ENCODE peak calls at places on chromosomes 3 and 15, in four cellular contexts. K is endothelial cell of umbilical vein, T is K562, V is HepG2. P is an unnamed sample.
A peak's percentile ranks its signal among the peaks of the same experiment; 100 is the strongest.

GRCh38 chr15:86362556-86362955 is 282.9 kb downstream of the AGBL1 start:
- DNase-seq in K (no peak), T (no peak), V (no peak), P (peak; percentile 85)

GRCh38 chr3:65855370-65856100 is 183.2 kb downstream of the MAGI1 start:
- DNase-seq in K (no peak), T (no peak), V (peak; percentile 54), P (no peak)

GRCh38 chr3:123130079-123130726 is 63.4 kb downstream of the PDIA5 start:
- DNase-seq in K (no peak), T (no peak), V (no peak), P (no peak)

GRCh38 chr3:174330303-174330702 is 528.8 kb upstream of the NAALADL2 start:
- DNase-seq in K (peak; percentile 17), T (no peak), V (no peak), P (no peak)

GRCh38 chr3:152176241-152176640 is 92.5 kb upstream of the MBNL1 start:
- DNase-seq in K (no peak), T (no peak), V (no peak), P (no peak)

GRCh38 chr3:170848294-170848917 is 21.6 kb downstream of the RPL22L1 start:
- DNase-seq in K (peak; percentile 38), T (peak; percentile 19), V (no peak), P (no peak)

GRCh38 chr3:155853214-155854146 is 747 bp downstream of the SLC33A1 start:
- DNase-seq in K (no peak), T (peak; percentile 37), V (peak; percentile 36), P (no peak)

GRCh38 chr3:106711650-106712049 is 665.6 kb upstream of the CCDC54 start:
- DNase-seq in K (no peak), T (no peak), V (no peak), P (no peak)

GRCh38 chr3:101259485-101260341 is 60.7 kb downstream of the IMPG2 start:
- DNase-seq in K (no peak), T (no peak), V (no peak), P (no peak)

GRCh38 chr3:177807150-177807875 is 610.0 kb upstream of the TBL1XR1 start:
- DNase-seq in K (no peak), T (no peak), V (no peak), P (no peak)

GRCh38 chr15:79366691-79367090 is 55.8 kb downstream of the TMED3 start:
- DNase-seq in K (no peak), T (no peak), V (no peak), P (no peak)

GRCh38 chr3:148999806-149000205 is 8.5 kb downstream of the GYG1 start:
- DNase-seq in K (no peak), T (no peak), V (no peak), P (no peak)

GRCh38 chr15:85615930-85616329 is 178.8 kb downstream of the KLHL25 start:
- DNase-seq in K (peak; percentile 67), T (peak; percentile 13), V (peak; percentile 43), P (no peak)

GRCh38 chr3:89107461-89108035 is at the start of gene EPHA3:
- DNase-seq in K (no peak), T (peak; percentile 13), V (peak; percentile 12), P (no peak)

GRCh38 chr3:139601191-139601961 is 61.8 kb upstream of the RBP1 start:
- DNase-seq in K (no peak), T (no peak), V (no peak), P (peak; percentile 85)

GRCh38 chr3:111725706-111726105 is 130.6 kb upstream of the ZBED2 start:
- DNase-seq in K (no peak), T (no peak), V (no peak), P (no peak)

GRCh38 chr15:75985966-75986365 is 26.3 kb downstream of the NRG4 start:
- DNase-seq in K (no peak), T (no peak), V (no peak), P (no peak)

GRCh38 chr3:154243353-154243752 is 80.9 kb downstream of the DHX36 start:
- DNase-seq in K (peak; percentile 18), T (no peak), V (no peak), P (no peak)

GRCh38 chr15:27408428-27408827 is 437.4 kb downstream of the GABRG3 start:
- DNase-seq in K (no peak), T (no peak), V (no peak), P (no peak)

GRCh38 chr15:31803388-31803884 is 226.9 kb upstream of the CHRNA7 start:
- DNase-seq in K (no peak), T (no peak), V (no peak), P (no peak)

GRCh38 chr3:195570344-195570743 is 13.4 kb downstream of the APOD start:
- DNase-seq in K (no peak), T (no peak), V (no peak), P (no peak)

GRCh38 chr3:62128028-62128427 is 245.3 kb downstream of the FEZF2 start:
- DNase-seq in K (no peak), T (no peak), V (no peak), P (no peak)

GRCh38 chr3:168722091-168722490 is 626.4 kb upstream of the GOLIM4 start:
- DNase-seq in K (no peak), T (no peak), V (no peak), P (no peak)

GRCh38 chr15:62392411-62392810 is 227.3 kb upstream of the C2CD4B start:
- DNase-seq in K (no peak), T (no peak), V (peak; percentile 75), P (no peak)

GRCh38 chr3:195766671-195767070 is 45.1 kb downstream of the MUC4 start:
- DNase-seq in K (no peak), T (no peak), V (no peak), P (no peak)

GRCh38 chr3:16865335-16865734 is 19.4 kb upstream of the PLCL2 start:
- DNase-seq in K (no peak), T (no peak), V (no peak), P (no peak)

GRCh38 chr3:16869606-16870005 is 15.1 kb upstream of the PLCL2 start:
- DNase-seq in K (no peak), T (no peak), V (no peak), P (no peak)

GRCh38 chr3:16866447-16867025 is 18.2 kb upstream of the PLCL2 start:
- DNase-seq in K (no peak), T (no peak), V (no peak), P (no peak)

GRCh38 chr3:16871915-16872842 is 12.6 kb upstream of the PLCL2 start:
- DNase-seq in K (peak; percentile 31), T (no peak), V (no peak), P (no peak)

GRCh38 chr3:16868513-16868912 is 16.2 kb upstream of the PLCL2 start:
- DNase-seq in K (no peak), T (no peak), V (no peak), P (no peak)
- H3K4me3 ChIP-seq in K (no peak overlapping the region), T (no peak overlapping the region), V (no peak overlapping the region), P (no peak overlapping the region)

GRCh38 chr3:45772341-45773035 is 23.8 kb downstream of the SLC6A20 start:
- DNase-seq in K (no peak), T (no peak), V (no peak), P (no peak)
- H3K27me3 ChIP-seq in K (peaks cover 17% of the 10 kb centered on the region), T (peaks cover 33% of the 10 kb centered on the region), V (peaks cover 38% of the 10 kb centered on the region), P (peaks cover 34% of the 10 kb centered on the region)

GRCh38 chr3:47884603-47885002 is 81.7 kb downstream of the DHX30 start:
- DNase-seq in K (no peak), T (no peak), V (no peak), P (no peak)
- H3K4me2 ChIP-seq in K (no peak overlapping the region), T (no peak overlapping the region), V (no peak overlapping the region), P (no peak overlapping the region)

GRCh38 chr3:39933986-39934693 is 124.7 kb downstream of the MYRIP start:
- DNase-seq in K (peak; percentile 47), T (no peak), V (no peak), P (no peak)
- H3K4me3 ChIP-seq in K (no peak overlapping the region), T (no peak overlapping the region), V (no peak overlapping the region), P (no peak overlapping the region)

GRCh38 chr3:14518893-14519292 is 21.2 kb downstream of the GRIP2 start:
- DNase-seq in K (no peak), T (no peak), V (no peak), P (no peak)
- H3K27me3 ChIP-seq in K (no peaks in the 10 kb centered on the region), T (peaks cover 72% of the 10 kb centered on the region), V (peaks cover 17% of the 10 kb centered on the region), P (peaks cover 4% of the 10 kb centered on the region)

GRCh38 chr3:6657591-6657990 is 203.3 kb upstream of the GRM7 start:
- DNase-seq in K (no peak), T (no peak), V (no peak), P (no peak)
- H3K4me2 ChIP-seq in K (no peak overlapping the region), T (no peak overlapping the region), V (no peak overlapping the region), P (no peak overlapping the region)

GRCh38 chr3:42980209-42980608 is 1.1 kb downstream of the GASK1A start:
- DNase-seq in K (no peak), T (no peak), V (no peak), P (no peak)
- H3K4me3 ChIP-seq in K (no peak overlapping the region), T (no peak overlapping the region), V (no peak overlapping the region), P (no peak overlapping the region)

P was measured in keratinocyte.